ENCODE peak calls at places on chromosomes 1 and 21, in eight cellular contexts. V is astrocyte, C is foreskin fibroblast, J is brain microvascular endothelial cell, R is epithelial cell of esophagus, G is AG10803, N is mucosa of descending colon, F is uterus. I is an unnamed sample.

GRCh38 chr1:184283999-184284398 is 102.8 kb upstream of the C1orf21 start:
- DNase-seq in V (peak; percentile 71), C (peak; percentile 30), J (peak; percentile 84), R (no peak), G (peak; percentile 79), N (no peak), F (peak; percentile 22), I (peak; percentile 92)

GRCh38 chr1:166489670-166490436 is 323.1 kb upstream of the FAM78B start:
- DNase-seq in V (no peak), C (no peak), J (no peak), R (peak; percentile 20), G (peak; percentile 33), N (peak; percentile 48), F (peak; percentile 14), I (no peak)

GRCh38 chr1:54485417-54485816 is 62.6 kb upstream of the ACOT11 start:
- DNase-seq in V (no peak), C (no peak), J (no peak), R (peak; percentile 52), G (peak; percentile 37), N (no peak), F (peak; percentile 80), I (no peak)

GRCh38 chr21:32167513-32167912 is 111.3 kb downstream of the MIS18A start:
- DNase-seq in V (no peak), C (no peak), J (no peak), R (no peak), G (no peak), N (no peak), F (no peak), I (no peak)

GRCh38 chr1:212595787-212596714 is 12.5 kb upstream of the ATF3 start:
- DNase-seq in V (peak; percentile 97), C (peak; percentile 77), J (peak; percentile 95), R (peak; percentile 98), G (peak; percentile 90), N (no peak), F (no peak), I (peak; percentile 96)

GRCh38 chr1:38129971-38130370 is 83.4 kb upstream of the POU3F1 start:
- DNase-seq in V (no peak), C (no peak), J (no peak), R (no peak), G (no peak), N (no peak), F (no peak), I (no peak)

GRCh38 chr21:30629173-30629572 is 5.8 kb upstream of the KRTAP20-2 start:
- DNase-seq in V (no peak), C (no peak), J (no peak), R (no peak), G (no peak), N (no peak), F (no peak), I (peak; percentile 46)

GRCh38 chr21:41681939-41682718 is 84.7 kb downstream of the RIPK4 start:
- DNase-seq in V (no peak), C (no peak), J (no peak), R (peak; percentile 77), G (no peak), N (peak; percentile 28), F (no peak), I (no peak)

GRCh38 chr1:38578444-38578951 is 281.1 kb downstream of the RRAGC start:
- DNase-seq in V (no peak), C (no peak), J (no peak), R (no peak), G (no peak), N (no peak), F (no peak), I (no peak)

GRCh38 chr1:237229333-237229732 is 187.3 kb downstream of the RYR2 start:
- DNase-seq in V (no peak), C (no peak), J (no peak), R (no peak), G (no peak), N (no peak), F (no peak), I (no peak)

GRCh38 chr1:237239248-237239647 is 197.3 kb downstream of the RYR2 start:
- DNase-seq in V (no peak), C (no peak), J (no peak), R (no peak), G (no peak), N (no peak), F (no peak), I (no peak)

GRCh38 chr1:237237721-237238120 is 195.7 kb downstream of the RYR2 start:
- DNase-seq in V (no peak), C (no peak), J (no peak), R (no peak), G (no peak), N (no peak), F (no peak), I (no peak)

GRCh38 chr1:237232501-237232900 is 190.5 kb downstream of the RYR2 start:
- DNase-seq in V (no peak), C (no peak), J (no peak), R (no peak), G (no peak), N (no peak), F (no peak), I (no peak)

DNA sequence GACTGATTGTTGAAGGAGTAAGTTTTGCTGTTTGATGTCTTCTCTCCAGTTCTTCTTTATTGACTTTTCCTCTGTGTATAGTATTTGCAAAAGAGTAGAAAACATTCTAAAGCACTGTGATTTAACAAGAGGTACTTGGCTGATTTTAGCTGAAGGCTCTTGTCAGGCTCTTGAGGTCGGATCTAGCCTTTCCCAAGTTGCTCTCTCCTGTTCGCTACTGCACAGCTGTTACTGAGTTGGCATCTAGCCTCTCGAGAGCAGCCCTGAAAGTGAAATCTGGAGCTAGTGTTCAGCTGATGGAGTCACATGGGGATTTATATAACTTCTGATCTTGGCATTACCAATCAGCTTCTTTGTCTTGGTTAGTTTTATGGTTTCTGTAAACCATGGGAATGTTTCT is 193.1 kb downstream of the RYR2 start:
- DNase-seq in V (no peak), C (no peak), J (no peak), R (no peak), G (no peak), N (no peak), F (no peak), I (no peak)
- TF ChIP-seq CTCF in V (no peak), C (no peak), J (no peak), R (no peak), G (no peak), N (no peak), F (no peak), I (no peak)

GRCh38 chr1:5242850-5243249 is 588.4 kb downstream of the AJAP1 start:
- DNase-seq in V (no peak), C (no peak), J (no peak), R (no peak), G (no peak), N (no peak), F (no peak), I (no peak)
- H3K4me3 ChIP-seq in V (no peak overlapping the region), C (no peak overlapping the region), J (no peak overlapping the region), R (no peak overlapping the region), G (no peak overlapping the region), N (no peak overlapping the region), F (no peak overlapping the region), I (no peak overlapping the region)

GRCh38 chr1:218284917-218285635 is at the start of gene RRP15:
- DNase-seq in V (peak; percentile 86), C (peak; percentile 84), J (peak; percentile 86), R (peak; percentile 92), G (peak; percentile 87), N (peak; percentile 92), F (peak; percentile 85), I (peak; percentile 94)
- TF ChIP-seq CTCF in V (no peak), C (no peak), J (no peak), R (no peak), G (no peak), N (no peak), F (peak; percentile 26), I (no peak)

GRCh38 chr1:200035397-200035955 is 8.0 kb downstream of the NR5A2 start:
- DNase-seq in V (no peak), C (no peak), J (no peak), R (no peak), G (no peak), N (peak; percentile 57), F (no peak), I (no peak)
- H3K4me3 ChIP-seq in V (peak overlapping the region; percentile 20), C (no peak overlapping the region), J (no peak overlapping the region), R (no peak overlapping the region), G (peak overlapping the region; percentile 43), N (no peak overlapping the region), F (no peak overlapping the region), I (peak overlapping the region; percentile 30)

DNA sequence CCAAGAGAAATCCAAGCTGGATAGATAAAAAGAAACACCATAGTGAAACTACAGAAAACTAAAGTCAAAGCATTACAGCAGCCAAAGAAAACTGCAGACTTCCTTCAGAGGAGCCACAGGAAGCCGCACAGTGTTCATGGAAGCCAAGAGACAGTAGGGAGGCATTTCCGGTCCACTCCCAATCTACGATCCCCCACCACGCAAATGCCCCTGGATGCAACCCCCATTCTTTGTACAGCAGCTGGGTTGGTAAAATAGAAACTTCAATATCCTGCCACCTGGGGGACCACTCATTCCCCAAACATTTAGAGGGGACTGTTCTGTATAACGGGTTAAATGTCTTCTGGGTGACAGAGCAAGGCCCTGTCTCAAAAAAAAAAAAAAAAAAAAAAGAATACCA is 43.9 kb upstream of the TSPEAR start:
- DNase-seq in V (no peak), C (no peak), J (peak; percentile 50), R (no peak), G (no peak), N (no peak), F (no peak), I (peak; percentile 84)
- TF ChIP-seq CTCF in V (no peak), C (no peak), J (no peak), R (no peak), G (no peak), N (no peak), F (no peak), I (peak; percentile 43)

GRCh38 chr1:233791372-233791703 is 113.1 kb upstream of the SLC35F3 start:
- DNase-seq in V (no peak), C (no peak), J (no peak), R (no peak), G (no peak), N (no peak), F (no peak), I (no peak)

GRCh38 chr1:233790121-233790520 is 114.4 kb upstream of the SLC35F3 start:
- DNase-seq in V (no peak), C (no peak), J (no peak), R (no peak), G (no peak), N (no peak), F (no peak), I (no peak)

GRCh38 chr1:233787599-233787998 is 116.9 kb upstream of the SLC35F3 start:
- DNase-seq in V (no peak), C (no peak), J (no peak), R (no peak), G (no peak), N (no peak), F (no peak), I (no peak)

GRCh38 chr1:233790662-233791371 is 113.7 kb upstream of the SLC35F3 start:
- DNase-seq in V (peak; percentile 46), C (peak; percentile 9), J (peak; percentile 2), R (peak; percentile 79), G (peak; percentile 67), N (no peak), F (peak; percentile 31), I (peak; percentile 77)

DNA sequence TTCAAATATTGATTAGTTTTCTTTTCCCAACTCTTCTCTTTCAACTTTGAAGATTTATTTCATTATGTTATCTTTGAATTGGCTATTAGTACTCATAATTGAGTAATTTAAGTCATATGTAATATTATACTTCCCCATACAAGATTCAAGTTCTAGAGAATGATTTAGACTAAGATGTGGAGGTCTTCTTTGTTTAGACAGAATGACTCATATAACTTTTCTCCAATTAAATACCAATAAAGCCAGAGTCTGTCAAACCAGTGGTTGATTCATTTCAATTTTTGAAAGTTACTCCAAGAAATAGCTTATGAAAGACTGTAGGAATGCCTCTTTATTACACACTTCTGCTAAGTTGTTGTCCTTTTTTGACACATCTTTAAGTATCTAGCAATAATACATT is 115.8 kb upstream of the SLC35F3 start:
- DNase-seq in V (no peak), C (no peak), J (no peak), R (no peak), G (no peak), N (no peak), F (no peak), I (no peak)
- H3K4me3 ChIP-seq in V (no peak overlapping the region), C (no peak overlapping the region), J (no peak overlapping the region), R (no peak overlapping the region), G (no peak overlapping the region), N (no peak overlapping the region), F (no peak overlapping the region), I (no peak overlapping the region)